ENCODE peak calls at places on chromosomes 4 and X, in eight cellular contexts. One of them, this sample, is unnamed. For H3K4me1 and H3K36me3, the result is how much of the 10 kb centered on the place peaks cover.

GRCh38 chrX:10685923-10686595 is 65.7 kb upstream of the MID1 start:
- DNase-seq in left ventricle myocardium inferior: no peak
- DNase-seq in fibroblast of lung: peak
- DNase-seq in neural progenitor cell: no peak
- DNase-seq in neuronal stem cell: no peak
- DNase-seq in psoas muscle: no peak
- DNase-seq in effector memory CD4-positive, alpha-beta T cell: no peak
- DNase-seq in uterus: no peak
- DNase-seq in this sample: no peak

GRCh38 chrX:73262991-73263390 is 48.3 kb upstream of the NAP1L2 start:
- DNase-seq in left ventricle myocardium inferior: no peak
- DNase-seq in effector memory CD4-positive, alpha-beta T cell: no peak
- DNase-seq in neural progenitor cell: peak
- DNase-seq in uterus: no peak
- DNase-seq in fibroblast of lung: peak
- DNase-seq in psoas muscle: no peak
- DNase-seq in neuronal stem cell: no peak
- DNase-seq in this sample: no peak

GRCh38 chrX:39688576-39689373 is 409.0 kb downstream of the BCOR start:
- DNase-seq in left ventricle myocardium inferior: peak
- DNase-seq in fibroblast of lung: peak
- DNase-seq in uterus: peak
- DNase-seq in effector memory CD4-positive, alpha-beta T cell: no peak
- DNase-seq in neural progenitor cell: peak
- DNase-seq in neuronal stem cell: peak
- DNase-seq in psoas muscle: peak
- DNase-seq in this sample: peak

GRCh38 chr4:83677656-83678055 is 141.7 kb downstream of the GPAT3 start:
- DNase-seq in neuronal stem cell: no peak
- DNase-seq in neural progenitor cell: no peak
- DNase-seq in fibroblast of lung: peak
- DNase-seq in left ventricle myocardium inferior: no peak
- DNase-seq in uterus: no peak
- DNase-seq in effector memory CD4-positive, alpha-beta T cell: no peak
- DNase-seq in psoas muscle: no peak
- DNase-seq in this sample: no peak

GRCh38 chr4:110610940-110611785 is 11.7 kb downstream of the PITX2 start:
- DNase-seq in effector memory CD4-positive, alpha-beta T cell: no peak
- DNase-seq in psoas muscle: no peak
- DNase-seq in uterus: no peak
- DNase-seq in neuronal stem cell: peak
- DNase-seq in left ventricle myocardium inferior: no peak
- DNase-seq in fibroblast of lung: no peak
- DNase-seq in neural progenitor cell: no peak
- DNase-seq in this sample: peak

GRCh38 chrX:16205840-16206239 is 38.6 kb downstream of the MAGEB17 start:
- DNase-seq in psoas muscle: no peak
- DNase-seq in neural progenitor cell: no peak
- DNase-seq in effector memory CD4-positive, alpha-beta T cell: no peak
- DNase-seq in left ventricle myocardium inferior: no peak
- DNase-seq in neuronal stem cell: no peak
- DNase-seq in uterus: no peak
- DNase-seq in fibroblast of lung: no peak
- DNase-seq in this sample: no peak

GRCh38 chr4:90824266-90825167 is 697.3 kb downstream of the CCSER1 start:
- DNase-seq in uterus: no peak
- DNase-seq in psoas muscle: no peak
- DNase-seq in neuronal stem cell: no peak
- DNase-seq in fibroblast of lung: no peak
- DNase-seq in effector memory CD4-positive, alpha-beta T cell: no peak
- DNase-seq in neural progenitor cell: no peak
- DNase-seq in left ventricle myocardium inferior: no peak
- DNase-seq in this sample: no peak

GRCh38 chr4:186569533-186570192 is 14.3 kb upstream of the MTNR1A start:
- DNase-seq in fibroblast of lung: no peak
- DNase-seq in neural progenitor cell: no peak
- DNase-seq in left ventricle myocardium inferior: no peak
- DNase-seq in effector memory CD4-positive, alpha-beta T cell: no peak
- DNase-seq in uterus: no peak
- DNase-seq in neuronal stem cell: no peak
- DNase-seq in psoas muscle: no peak
- DNase-seq in this sample: no peak

GRCh38 chr4:6840062-6840976 is 57.8 kb downstream of the KIAA0232 start:
- DNase-seq in uterus: no peak
- DNase-seq in effector memory CD4-positive, alpha-beta T cell: no peak
- DNase-seq in psoas muscle: peak
- DNase-seq in left ventricle myocardium inferior: no peak
- DNase-seq in neuronal stem cell: no peak
- DNase-seq in fibroblast of lung: peak
- DNase-seq in neural progenitor cell: peak
- DNase-seq in this sample: no peak

GRCh38 chr4:3519468-3520264 is 12.6 kb downstream of the LRPAP1 start:
- DNase-seq in left ventricle myocardium inferior: no peak
- DNase-seq in psoas muscle: no peak
- DNase-seq in neural progenitor cell: no peak
- DNase-seq in fibroblast of lung: no peak
- DNase-seq in uterus: no peak
- DNase-seq in effector memory CD4-positive, alpha-beta T cell: no peak
- DNase-seq in neuronal stem cell: no peak
- DNase-seq in this sample: peak

GRCh38 chr4:186307497-186307896 is 41.5 kb downstream of the F11 start:
- DNase-seq in left ventricle myocardium inferior: no peak
- DNase-seq in fibroblast of lung: peak
- DNase-seq in neuronal stem cell: no peak
- DNase-seq in effector memory CD4-positive, alpha-beta T cell: no peak
- DNase-seq in psoas muscle: no peak
- DNase-seq in uterus: no peak
- DNase-seq in neural progenitor cell: no peak
- DNase-seq in this sample: no peak

DNA sequence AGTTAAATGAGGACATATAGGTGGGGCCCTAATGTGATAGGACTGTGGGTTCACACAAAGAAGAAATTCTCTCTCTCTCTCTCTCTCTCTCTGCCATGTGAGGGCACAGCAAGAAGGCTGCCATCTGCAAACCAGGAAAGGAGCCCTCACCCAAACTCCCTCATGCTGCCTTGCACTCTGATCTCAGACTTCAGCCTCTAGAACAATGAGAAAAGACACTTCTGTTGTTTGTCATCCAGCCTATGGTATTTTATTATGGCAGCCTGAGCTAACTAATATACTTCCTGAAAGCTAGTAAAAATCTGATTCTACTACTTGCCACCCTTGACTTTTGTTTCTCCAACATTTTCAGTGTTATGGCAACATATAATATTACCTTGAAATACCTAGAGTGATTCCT is 425.9 kb downstream of the SPOCK3 start:
- DNase-seq in effector memory CD4-positive, alpha-beta T cell: no peak
- DNase-seq in neuronal stem cell: no peak
- DNase-seq in left ventricle myocardium inferior: no peak
- DNase-seq in fibroblast of lung: no peak
- DNase-seq in psoas muscle: no peak
- DNase-seq in uterus: no peak
- DNase-seq in neural progenitor cell: no peak
- DNase-seq in this sample: no peak
- H3K4me1 ChIP-seq in effector memory CD4-positive, alpha-beta T cell: under half
- H3K4me1 ChIP-seq in neuronal stem cell: under half
- H3K4me1 ChIP-seq in left ventricle myocardium inferior: under half
- H3K4me1 ChIP-seq in fibroblast of lung: under half
- H3K4me1 ChIP-seq in psoas muscle: under half
- H3K4me1 ChIP-seq in uterus: under half
- H3K4me1 ChIP-seq in neural progenitor cell: under half
- H3K4me1 ChIP-seq in this sample: under half

GRCh38 chr4:68342139-68342538 is 7.8 kb downstream of the YTHDC1 start:
- DNase-seq in neuronal stem cell: no peak
- DNase-seq in left ventricle myocardium inferior: no peak
- DNase-seq in effector memory CD4-positive, alpha-beta T cell: no peak
- DNase-seq in uterus: no peak
- DNase-seq in neural progenitor cell: peak
- DNase-seq in fibroblast of lung: peak
- DNase-seq in psoas muscle: no peak
- DNase-seq in this sample: no peak
- H3K36me3 ChIP-seq in neuronal stem cell: under half
- H3K36me3 ChIP-seq in left ventricle myocardium inferior: under half
- H3K36me3 ChIP-seq in effector memory CD4-positive, alpha-beta T cell: under half
- H3K36me3 ChIP-seq in uterus: under half
- H3K36me3 ChIP-seq in neural progenitor cell: under half
- H3K36me3 ChIP-seq in fibroblast of lung: under half
- H3K36me3 ChIP-seq in psoas muscle: under half
- H3K36me3 ChIP-seq in this sample: under half

GRCh38 chr4:40480291-40480690 is 145.2 kb downstream of the CHRNA9 start:
- DNase-seq in fibroblast of lung: no peak
- DNase-seq in effector memory CD4-positive, alpha-beta T cell: no peak
- DNase-seq in neural progenitor cell: no peak
- DNase-seq in uterus: no peak
- DNase-seq in neuronal stem cell: no peak
- DNase-seq in psoas muscle: no peak
- DNase-seq in left ventricle myocardium inferior: no peak
- DNase-seq in this sample: no peak

GRCh38 chr4:40481977-40482376 is 146.8 kb downstream of the CHRNA9 start:
- DNase-seq in uterus: no peak
- DNase-seq in psoas muscle: no peak
- DNase-seq in left ventricle myocardium inferior: no peak
- DNase-seq in fibroblast of lung: no peak
- DNase-seq in neural progenitor cell: no peak
- DNase-seq in neuronal stem cell: no peak
- DNase-seq in effector memory CD4-positive, alpha-beta T cell: no peak
- DNase-seq in this sample: no peak

GRCh38 chr4:40482985-40483647 is 146.5 kb downstream of the RBM47 start:
- DNase-seq in psoas muscle: no peak
- DNase-seq in uterus: no peak
- DNase-seq in fibroblast of lung: peak
- DNase-seq in effector memory CD4-positive, alpha-beta T cell: no peak
- DNase-seq in neuronal stem cell: no peak
- DNase-seq in left ventricle myocardium inferior: no peak
- DNase-seq in neural progenitor cell: peak
- DNase-seq in this sample: no peak

GRCh38 chr4:40486534-40486933 is 143.1 kb downstream of the RBM47 start:
- DNase-seq in fibroblast of lung: peak
- DNase-seq in uterus: no peak
- DNase-seq in effector memory CD4-positive, alpha-beta T cell: no peak
- DNase-seq in psoas muscle: no peak
- DNase-seq in neural progenitor cell: no peak
- DNase-seq in neuronal stem cell: no peak
- DNase-seq in left ventricle myocardium inferior: no peak
- DNase-seq in this sample: no peak

GRCh38 chr4:40484346-40484745 is 145.3 kb downstream of the RBM47 start:
- DNase-seq in psoas muscle: no peak
- DNase-seq in fibroblast of lung: peak
- DNase-seq in neuronal stem cell: no peak
- DNase-seq in effector memory CD4-positive, alpha-beta T cell: no peak
- DNase-seq in neural progenitor cell: no peak
- DNase-seq in uterus: no peak
- DNase-seq in left ventricle myocardium inferior: no peak
- DNase-seq in this sample: no peak
- H3K4me1 ChIP-seq in psoas muscle: under half
- H3K4me1 ChIP-seq in fibroblast of lung: under half
- H3K4me1 ChIP-seq in neuronal stem cell: under half
- H3K4me1 ChIP-seq in effector memory CD4-positive, alpha-beta T cell: under half
- H3K4me1 ChIP-seq in neural progenitor cell: under half
- H3K4me1 ChIP-seq in uterus: under half
- H3K4me1 ChIP-seq in left ventricle myocardium inferior: under half
- H3K4me1 ChIP-seq in this sample: under half

DNA sequence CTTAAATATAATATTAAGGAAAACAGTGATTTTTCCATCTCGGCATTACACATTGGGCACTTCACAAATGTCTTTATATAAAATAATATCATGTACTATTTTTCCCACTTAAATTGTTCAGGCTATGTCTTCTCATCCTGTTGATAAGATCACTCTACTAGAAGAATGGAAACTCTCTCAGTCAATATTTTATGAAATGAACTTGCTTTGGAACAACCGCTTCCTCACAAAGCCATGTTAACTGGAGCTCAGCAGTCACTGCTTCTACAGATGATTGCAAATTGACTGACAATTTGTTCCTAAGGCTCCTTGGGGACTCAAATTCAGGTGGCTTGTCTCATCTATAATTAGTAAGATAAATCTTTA is 127.5 kb upstream of the CBR4 start:
- DNase-seq in uterus: no peak
- DNase-seq in neural progenitor cell: no peak
- DNase-seq in fibroblast of lung: no peak
- DNase-seq in effector memory CD4-positive, alpha-beta T cell: no peak
- DNase-seq in left ventricle myocardium inferior: no peak
- DNase-seq in psoas muscle: no peak
- DNase-seq in neuronal stem cell: no peak
- DNase-seq in this sample: no peak
- H3K36me3 ChIP-seq in uterus: under half
- H3K36me3 ChIP-seq in neural progenitor cell: under half
- H3K36me3 ChIP-seq in fibroblast of lung: under half
- H3K36me3 ChIP-seq in effector memory CD4-positive, alpha-beta T cell: under half
- H3K36me3 ChIP-seq in left ventricle myocardium inferior: under half
- H3K36me3 ChIP-seq in psoas muscle: under half
- H3K36me3 ChIP-seq in neuronal stem cell: under half
- H3K36me3 ChIP-seq in this sample: under half

DNA sequence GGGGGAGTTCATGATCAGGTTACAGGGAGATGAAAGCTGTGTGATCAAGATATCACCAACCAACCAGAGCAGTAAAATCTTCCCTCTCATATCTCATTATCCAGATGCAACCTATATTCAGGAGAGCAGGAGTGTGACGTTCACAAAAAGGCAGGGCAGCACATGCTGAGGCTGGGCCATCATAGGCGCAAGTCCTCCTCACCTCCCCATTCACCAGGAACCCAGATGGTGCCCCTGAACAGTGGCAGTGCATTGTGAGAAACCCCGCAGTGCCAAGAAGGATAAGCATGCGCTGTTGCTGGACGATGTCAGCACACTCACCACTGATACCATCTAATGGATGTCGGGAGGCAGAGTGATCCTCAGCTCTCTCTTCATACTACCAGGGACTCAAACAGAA is 170.9 kb downstream of the COL25A1 start:
- DNase-seq in psoas muscle: no peak
- DNase-seq in uterus: no peak
- DNase-seq in neuronal stem cell: no peak
- DNase-seq in neural progenitor cell: no peak
- DNase-seq in effector memory CD4-positive, alpha-beta T cell: no peak
- DNase-seq in left ventricle myocardium inferior: no peak
- DNase-seq in fibroblast of lung: no peak
- DNase-seq in this sample: no peak
- H3K4me1 ChIP-seq in psoas muscle: under half
- H3K4me1 ChIP-seq in uterus: under half
- H3K4me1 ChIP-seq in neuronal stem cell: under half
- H3K4me1 ChIP-seq in neural progenitor cell: under half
- H3K4me1 ChIP-seq in effector memory CD4-positive, alpha-beta T cell: under half
- H3K4me1 ChIP-seq in left ventricle myocardium inferior: under half
- H3K4me1 ChIP-seq in fibroblast of lung: under half
- H3K4me1 ChIP-seq in this sample: under half

This sample was measured in aorta.